ENCODE peak calls at places on chromosomes 4 and X, in nine cellular contexts. I, X, A, J, H, U, B, D and L are unnamed samples. For H3K36me3, the result is how much of the 10 kb centered on the place peaks cover.

GRCh38 chrX:115702982-115703381 is 142.0 kb downstream of the PLS3 start:
- DNase-seq in J (no peak), U (no peak), I (no peak), H (no peak), X (no peak), A (no peak), B (no peak), D (no peak), L (no peak)

GRCh38 chr4:145732416-145732815 is 52.5 kb downstream of the C4orf51 start:
- DNase-seq in X (no peak), A (no peak), D (no peak), H (no peak), U (no peak), B (no peak), I (no peak), J (no peak), L (no peak)

GRCh38 chrX:15751160-15751819 is 13.2 kb downstream of the CA5B start:
- DNase-seq in B (no peak), I (peak), A (no peak), U (no peak), J (no peak), D (no peak), H (no peak), X (peak), L (no peak)

GRCh38 chr4:69878250-69878649 is 18.3 kb upstream of the SULT1E1 start:
- DNase-seq in H (no peak), A (no peak), X (no peak), B (no peak), I (no peak), J (no peak), U (no peak), D (no peak), L (no peak)

GRCh38 chr4:59655996-59656395 is 1544.1 kb upstream of the ADGRL3 start:
- DNase-seq in B (no peak), D (no peak), A (no peak), H (no peak), U (no peak), J (no peak), I (no peak), X (no peak), L (no peak)

GRCh38 chr4:42656736-42656985 is 244 bp downstream of the ATP8A1 start:
- DNase-seq in B (no peak), J (no peak), X (no peak), D (no peak), A (no peak), U (no peak), H (no peak), I (no peak), L (no peak)

GRCh38 chr4:7160439-7160838 is 31.9 kb upstream of the SORCS2 start:
- DNase-seq in H (no peak), X (no peak), I (no peak), D (peak), B (no peak), J (peak), U (no peak), A (no peak), L (no peak)

GRCh38 chr4:47668810-47669408 is 169.0 kb downstream of the CORIN start:
- DNase-seq in U (peak), X (peak), D (no peak), B (no peak), H (no peak), A (no peak), I (peak), J (peak), L (no peak)

GRCh38 chrX:41921492-41922124 is 1.7 kb downstream of the CASK start:
- DNase-seq in B (no peak), J (no peak), D (no peak), X (peak), H (no peak), I (peak), A (no peak), U (no peak), L (no peak)

GRCh38 chr4:82698412-82698811 is 100.2 kb downstream of the SCD5 start:
- DNase-seq in B (no peak), U (no peak), J (no peak), A (no peak), X (no peak), H (no peak), I (no peak), D (no peak), L (no peak)

GRCh38 chrX:52504551-52504950 is 8.9 kb downstream of the XAGE1A start:
- DNase-seq in I (no peak), B (no peak), H (no peak), U (no peak), A (no peak), X (no peak), J (no peak), D (no peak), L (no peak)

GRCh38 chr4:41213563-41214157 is 682 bp downstream of the APBB2 start:
- DNase-seq in H (peak), J (no peak), U (no peak), A (no peak), B (peak), D (no peak), I (no peak), X (no peak), L (peak)

GRCh38 chrX:65537229-65537628 is 2.6 kb upstream of the LAS1L start:
- DNase-seq in D (no peak), J (no peak), A (no peak), U (no peak), X (no peak), H (no peak), B (no peak), I (no peak), L (no peak)

GRCh38 chr4:84085986-84086385 is 413.1 kb downstream of the NKX6-1 start:
- DNase-seq in H (no peak), J (no peak), X (no peak), D (no peak), B (no peak), U (no peak), I (no peak), A (no peak), L (no peak)

GRCh38 chr4:3243066-3243775 is 5.7 kb upstream of the MSANTD1 start:
- DNase-seq in D (no peak), U (no peak), A (no peak), H (no peak), J (no peak), X (no peak), B (no peak), I (no peak), L (peak)

GRCh38 chr4:20395160-20395773 is 143.6 kb downstream of the SLIT2 start:
- DNase-seq in B (peak), D (no peak), A (peak), X (peak), U (peak), I (peak), J (peak), H (no peak), L (peak)

GRCh38 chrX:7921750-7922149 is 5.5 kb downstream of the PNPLA4 start:
- DNase-seq in H (no peak), D (no peak), I (no peak), X (no peak), B (no peak), U (no peak), J (no peak), A (no peak), L (no peak)

GRCh38 chr4:99950913-99951254 is 809 bp upstream of the H2AZ1 start:
- DNase-seq in H (no peak), U (no peak), D (no peak), B (no peak), X (no peak), A (no peak), I (no peak), J (no peak), L (no peak)

GRCh38 chrX:154596290-154596929 is 11.5 kb downstream of the CTAG1A start:
- DNase-seq in I (peak), J (peak), B (no peak), U (no peak), A (no peak), H (no peak), D (no peak), X (peak), L (peak)

GRCh38 chrX:10906861-10907260 is 204.3 kb upstream of the HCCS start:
- DNase-seq in B (no peak), D (no peak), I (no peak), H (no peak), A (no peak), U (no peak), X (peak), J (no peak), L (no peak)

GRCh38 chr4:2047031-2047660 is 12.0 kb upstream of the NAT8L start:
- DNase-seq in D (no peak), J (no peak), U (no peak), H (no peak), A (no peak), X (no peak), B (no peak), I (peak), L (no peak)

GRCh38 chr4:112112590-112113170 is 32.6 kb upstream of the FAM241A start:
- DNase-seq in D (no peak), J (peak), X (no peak), I (no peak), U (no peak), B (no peak), A (no peak), H (no peak), L (no peak)

GRCh38 chr4:32184186-32184585 is 1464.0 kb downstream of the PCDH7 start:
- DNase-seq in I (no peak), J (no peak), B (no peak), U (no peak), D (no peak), A (no peak), H (no peak), X (no peak), L (no peak)

GRCh38 chr4:175412161-175412560 is 399.9 kb downstream of the GPM6A start:
- DNase-seq in D (no peak), I (no peak), X (peak), A (no peak), H (no peak), J (no peak), B (no peak), U (no peak), L (no peak)

GRCh38 chrX:40100141-40100536 is 2.4 kb upstream of the BCOR start:
- DNase-seq in B (no peak), H (peak), X (no peak), I (peak), U (no peak), A (peak), D (no peak), J (peak), L (peak)

GRCh38 chr4:65623509-65623908 is 46.8 kb downstream of the EPHA5 start:
- DNase-seq in A (no peak), D (no peak), J (no peak), X (peak), B (no peak), H (no peak), U (no peak), I (no peak), L (no peak)

GRCh38 chr4:48388504-48389154 is 47.3 kb downstream of the SLAIN2 start:
- DNase-seq in H (no peak), D (no peak), A (no peak), X (peak), U (no peak), J (no peak), I (no peak), B (no peak), L (no peak)

GRCh38 chr4:26021417-26022345 is 107.7 kb downstream of the SMIM20 start:
- DNase-seq in X (no peak), U (no peak), A (no peak), B (no peak), J (no peak), I (no peak), H (no peak), D (no peak), L (peak)

GRCh38 chr4:133162941-133163340 is 13.8 kb downstream of the PCDH10 start:
- DNase-seq in J (no peak), H (no peak), D (no peak), I (no peak), B (no peak), U (no peak), A (no peak), X (no peak), L (no peak)

GRCh38 chr4:21879187-21879586 is 69.4 kb downstream of the KCNIP4 start:
- DNase-seq in X (peak), B (no peak), U (no peak), H (no peak), D (no peak), I (no peak), A (no peak), J (no peak), L (no peak)

GRCh38 chr4:125316391-125316780 is 1.6 kb downstream of the FAT4 start:
- DNase-seq in H (peak), A (peak), I (peak), U (no peak), D (peak), B (peak), X (no peak), J (peak), L (peak)

GRCh38 chr4:1608821-1609500 is 75.2 kb downstream of the FAM53A start:
- DNase-seq in A (no peak), U (no peak), J (no peak), B (no peak), D (peak), X (no peak), I (no peak), H (no peak), L (no peak)

GRCh38 chrX:46957299-46957698 is 45.1 kb downstream of the JADE3 start:
- DNase-seq in A (no peak), D (no peak), H (no peak), I (no peak), X (no peak), J (peak), U (no peak), B (no peak), L (no peak)

GRCh38 chr4:184653650-184654049 is 4.1 kb downstream of the PRIMPOL start:
- DNase-seq in I (no peak), J (no peak), X (peak), A (no peak), H (no peak), B (no peak), D (no peak), U (no peak), L (no peak)

GRCh38 chrX:116114999-116115398 is 55.5 kb upstream of the AGTR2 start:
- DNase-seq in A (no peak), D (no peak), I (no peak), H (no peak), U (no peak), B (no peak), J (no peak), X (no peak), L (no peak)

DNA sequence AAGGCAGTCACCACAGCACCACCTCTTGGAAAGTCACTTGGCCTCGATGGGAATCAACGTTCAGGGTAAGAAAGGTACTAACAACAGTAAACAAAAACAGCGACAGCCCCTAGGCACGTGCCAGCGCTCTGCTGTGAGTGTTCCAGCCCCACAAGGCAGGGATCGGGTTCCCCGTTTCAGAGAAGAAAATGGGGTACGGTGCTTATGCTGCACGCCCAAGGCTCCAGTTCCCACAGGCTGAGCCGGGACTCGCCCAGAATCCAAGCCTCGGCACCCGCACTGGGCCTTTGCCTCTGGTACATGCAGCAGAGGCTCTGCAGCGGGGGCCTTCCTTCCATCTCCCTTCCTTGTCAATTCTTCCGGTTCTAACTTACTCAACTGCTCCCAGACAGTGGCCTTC is 37.3 kb downstream of the WDR1 start:
- DNase-seq in U (no peak), X (no peak), I (no peak), D (no peak), B (no peak), A (peak), J (peak), H (no peak), L (no peak)
- H3K36me3 ChIP-seq in U (half or more), X (half or more), I (under half), D (half or more), B (under half), A (half or more), J (under half), H (under half), L (half or more)

GRCh38 chr4:113762851-113763172 is 1.3 kb upstream of the CAMK2D start:
- DNase-seq in X (no peak), U (no peak), B (no peak), I (no peak), D (no peak), J (no peak), A (no peak), H (no peak), L (no peak)

GRCh38 chr4:113760852-113761681 is 471 bp downstream of the CAMK2D start:
- DNase-seq in H (peak), B (peak), U (no peak), D (peak), I (peak), A (peak), J (peak), X (peak), L (peak)

GRCh38 chr4:113760094-113760851 is 1.3 kb downstream of the CAMK2D start:
- DNase-seq in X (peak), J (peak), D (peak), A (peak), H (peak), I (peak), B (peak), U (no peak), L (peak)

GRCh38 chr4:113762061-113762850 is 718 bp upstream of the CAMK2D start:
- DNase-seq in A (peak), I (peak), U (peak), H (peak), J (peak), B (peak), X (peak), D (peak), L (peak)

GRCh38 chr4:113761682-113762060 is at the start of gene CAMK2D:
- DNase-seq in I (peak), J (peak), B (peak), A (peak), U (peak), H (peak), D (peak), X (peak), L (peak)
- TF ChIP-seq POLR2A in I (peak), J (no peak), B (no peak), A (peak), U (no peak), H (peak), D (peak), X (no peak), L (no peak)

DNA sequence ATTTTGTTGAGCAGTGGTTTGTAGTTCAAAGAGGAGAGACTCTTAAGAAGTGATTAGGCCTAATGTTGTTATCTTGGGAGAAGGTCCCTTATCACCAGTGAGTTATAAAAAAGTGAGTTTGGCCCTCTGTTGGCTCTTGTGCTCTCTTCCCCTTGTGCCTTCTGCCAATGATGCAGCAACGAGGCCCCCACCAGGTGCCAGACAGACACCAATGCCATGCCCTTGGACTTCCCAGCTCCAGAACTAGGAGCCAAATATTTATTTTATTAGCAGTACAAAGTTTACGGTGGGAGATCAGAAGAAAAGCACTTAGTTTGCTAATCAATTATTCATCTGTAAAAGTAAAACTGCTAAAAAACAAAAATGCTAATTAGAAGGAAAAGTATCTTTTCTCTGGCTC is 22.7 kb upstream of the NAAA start:
- DNase-seq in H (no peak), J (no peak), U (no peak), D (no peak), I (no peak), X (no peak), A (no peak), B (no peak), L (no peak)
- H3K36me3 ChIP-seq in H (under half), J (under half), U (under half), D (half or more), I (under half), X (under half), A (half or more), B (under half), L (half or more)

GRCh38 chr4:53362093-53362492 is 3.8 kb downstream of the SCFD2 start:
- DNase-seq in X (no peak), D (no peak), A (no peak), J (no peak), I (no peak), U (no peak), B (no peak), H (no peak), L (no peak)

GRCh38 chr4:53366301-53366716 is 448 bp upstream of the SCFD2 start:
- DNase-seq in A (no peak), I (no peak), B (no peak), U (no peak), X (no peak), J (no peak), D (no peak), H (no peak), L (no peak)

GRCh38 chr4:53364624-53365023 is 1.2 kb downstream of the SCFD2 start:
- DNase-seq in J (no peak), I (no peak), X (no peak), H (no peak), A (no peak), B (no peak), D (no peak), U (no peak), L (no peak)

GRCh38 chr4:53365121-53365485 is 758 bp downstream of the SCFD2 start:
- DNase-seq in U (no peak), J (no peak), H (no peak), I (no peak), B (no peak), X (peak), A (no peak), D (no peak), L (no peak)

DNA sequence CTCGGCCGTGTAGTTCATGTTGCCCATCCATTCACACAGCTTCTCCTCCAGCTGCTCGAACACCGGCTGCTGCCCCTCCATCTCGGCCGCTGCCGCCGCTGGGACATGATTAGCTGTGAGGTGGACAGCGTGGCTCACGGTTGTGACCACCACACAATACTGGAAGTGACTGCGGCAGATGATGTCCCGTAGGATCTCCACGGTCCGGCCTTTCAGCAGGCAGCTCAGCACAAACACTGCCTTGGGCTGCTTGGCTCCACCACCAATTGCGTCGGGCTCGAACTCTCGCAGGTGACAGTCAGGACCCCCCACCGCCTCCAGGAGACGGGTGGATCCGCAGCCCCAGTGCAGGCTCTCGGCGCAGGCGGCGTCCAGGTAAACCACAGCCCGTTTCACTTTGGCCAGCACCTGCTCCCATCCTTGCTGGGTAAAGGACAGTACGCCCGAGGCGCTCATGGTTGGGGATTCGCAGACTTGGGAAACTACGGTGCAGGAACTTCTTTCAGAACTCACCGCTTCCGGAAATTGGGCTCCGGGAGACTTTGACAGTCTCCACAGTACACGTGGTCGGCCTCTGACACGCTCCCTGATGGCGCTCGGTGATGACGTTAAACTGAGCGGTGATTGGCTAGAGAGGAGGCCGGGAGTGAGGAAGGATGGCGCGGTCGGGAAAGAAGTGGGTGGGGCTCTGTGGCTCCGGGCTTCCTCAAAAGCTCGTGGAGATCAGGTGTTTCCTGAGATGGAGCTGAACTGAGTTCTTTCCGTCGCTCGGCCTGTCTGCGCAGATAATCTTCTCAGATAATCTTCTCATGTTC is at the start of gene SCFD2:
- DNase-seq in D (peak), U (peak), I (peak), X (peak), H (peak), A (peak), B (peak), J (peak), L (peak)
- TF ChIP-seq POLR2A in D (peak), U (peak), I (peak), X (peak), H (peak), A (no peak), B (no peak), J (peak), L (peak)